ENCODE peak calls at places on chromosomes 13 and 19, in four cellular contexts. W, C, R and X are unnamed samples.

GRCh38 chr19:52221831-52222375 is 32.1 kb downstream of the PPP2R1A start:
- DNase-seq in C (no peak), R (no peak), W (no peak), X (no peak)

GRCh38 chr19:57068921-57069697 is 50.7 kb upstream of the USP29 start:
- DNase-seq in R (no peak), W (no peak), C (no peak), X (no peak)

GRCh38 chr19:33796164-33797100 is at the start of gene KCTD15:
- DNase-seq in R (no peak), C (no peak), W (no peak), X (peak; percentile 77)

GRCh38 chr13:98443329-98443728 is 133.6 kb downstream of the STK24 start:
- DNase-seq in C (no peak), W (no peak), R (no peak), X (no peak)

GRCh38 chr19:1295169-1296012 is 9.7 kb downstream of the EFNA2 start:
- DNase-seq in R (no peak), W (no peak), C (no peak), X (peak; percentile 56)

GRCh38 chr13:39107484-39108040 is 69.3 kb downstream of the NHLRC3 start:
- DNase-seq in W (no peak), R (no peak), C (no peak), X (no peak)

GRCh38 chr19:39112338-39112890 is 13.2 kb upstream of the PAK4 start:
- DNase-seq in W (peak; percentile 99), R (no peak), C (no peak), X (no peak)

GRCh38 chr19:42350417-42350816 is 25.0 kb downstream of the MEGF8 start:
- DNase-seq in C (no peak), R (no peak), W (no peak), X (no peak)

GRCh38 chr19:19115954-19116353 is 22.3 kb downstream of the TMEM161A start:
- DNase-seq in R (no peak), C (no peak), W (no peak), X (no peak)

GRCh38 chr19:661427-662196 is 1.4 kb downstream of the RNF126 start:
- DNase-seq in R (peak; percentile 90), W (no peak), C (no peak), X (peak; percentile 55)

GRCh38 chr13:79780240-79780639 is 299.3 kb downstream of the NDFIP2 start:
- DNase-seq in W (no peak), R (no peak), C (no peak), X (no peak)

GRCh38 chr19:39971380-39971841 is 446 bp downstream of the PSMC4 start:
- DNase-seq in C (no peak), W (no peak), R (no peak), X (peak; percentile 82)

GRCh38 chr19:31349160-31349881 is at the start of gene TSHZ3:
- DNase-seq in C (peak; percentile 72), W (peak; percentile 43), R (peak; percentile 91), X (no peak)

GRCh38 chr13:47548294-47548825 is 452.7 kb downstream of the SUCLA2 start:
- DNase-seq in W (no peak), R (no peak), C (no peak), X (no peak)

GRCh38 chr19:55088021-55088451 is 12.4 kb downstream of the EPS8L1 start:
- DNase-seq in R (no peak), C (no peak), W (no peak), X (no peak)

GRCh38 chr13:95437561-95437960 is 115.0 kb upstream of the CLDN10 start:
- DNase-seq in R (no peak), C (no peak), W (no peak), X (no peak)

GRCh38 chr19:55597493-55597892 is 1.8 kb downstream of the FIZ1 start:
- DNase-seq in R (peak; percentile 87), W (no peak), C (no peak), X (no peak)

GRCh38 chr19:18419699-18420460 is 682 bp downstream of the SSBP4 start:
- DNase-seq in C (no peak), R (peak; percentile 88), W (no peak), X (peak; percentile 77)

GRCh38 chr13:29104461-29104860 is 284.3 kb downstream of the MTUS2 start:
- DNase-seq in R (no peak), C (no peak), W (no peak), X (no peak)

GRCh38 chr19:43820098-43820860 is 6.8 kb upstream of the ZNF283 start:
- DNase-seq in W (peak; percentile 35), R (no peak), C (no peak), X (no peak)

GRCh38 chr19:3397266-3398022 is 31.1 kb downstream of the NFIC start:
- DNase-seq in C (peak; percentile 57), W (peak; percentile 43), R (no peak), X (no peak)

GRCh38 chr13:84686458-84686857 is 804.2 kb upstream of the SLITRK1 start:
- DNase-seq in C (no peak), R (no peak), W (no peak), X (no peak)

GRCh38 chr13:99978781-99979452 is 2.7 kb upstream of the ZIC2 start:
- DNase-seq in W (no peak), C (no peak), R (no peak), X (no peak)

GRCh38 chr19:7739801-7740659 is 7.3 kb downstream of the CD209 start:
- DNase-seq in C (no peak), W (no peak), R (no peak), X (no peak)

GRCh38 chr19:8259142-8259921 is 48.8 kb downstream of the CD320 start:
- DNase-seq in C (no peak), W (no peak), R (peak; percentile 57), X (no peak)

GRCh38 chr13:20774746-20775145 is 985 bp upstream of the EEF1AKMT1 start:
- DNase-seq in R (no peak), W (no peak), C (no peak), X (no peak)

GRCh38 chr19:46069841-46070341 is 29.1 kb upstream of the IGFL4 start:
- DNase-seq in C (no peak), R (no peak), W (no peak), X (no peak)

GRCh38 chr13:68056816-68057710 is 826.9 kb upstream of the PCDH9 start:
- DNase-seq in W (peak; percentile 1), C (no peak), R (no peak), X (no peak)

GRCh38 chr19:45587873-45588272 is 3.3 kb upstream of the OPA3 start:
- DNase-seq in R (no peak), W (no peak), C (no peak), X (no peak)

GRCh38 chr19:42420055-42420544 is 7.1 kb downstream of the LIPE start:
- DNase-seq in W (peak; percentile 100), C (no peak), R (peak; percentile 87), X (peak; percentile 80)

GRCh38 chr19:42032428-42032827 is 37.6 kb downstream of the GRIK5 start:
- DNase-seq in C (no peak), R (no peak), W (no peak), X (no peak)

GRCh38 chr19:6279931-6280591 is at the start of gene MLLT1:
- DNase-seq in W (peak; percentile 94), C (peak; percentile 93), R (peak; percentile 99), X (peak; percentile 98)
- TF ChIP-seq POLR2A in W (no peak), C (peak; percentile 52), R (no peak), X (no peak)

DNA sequence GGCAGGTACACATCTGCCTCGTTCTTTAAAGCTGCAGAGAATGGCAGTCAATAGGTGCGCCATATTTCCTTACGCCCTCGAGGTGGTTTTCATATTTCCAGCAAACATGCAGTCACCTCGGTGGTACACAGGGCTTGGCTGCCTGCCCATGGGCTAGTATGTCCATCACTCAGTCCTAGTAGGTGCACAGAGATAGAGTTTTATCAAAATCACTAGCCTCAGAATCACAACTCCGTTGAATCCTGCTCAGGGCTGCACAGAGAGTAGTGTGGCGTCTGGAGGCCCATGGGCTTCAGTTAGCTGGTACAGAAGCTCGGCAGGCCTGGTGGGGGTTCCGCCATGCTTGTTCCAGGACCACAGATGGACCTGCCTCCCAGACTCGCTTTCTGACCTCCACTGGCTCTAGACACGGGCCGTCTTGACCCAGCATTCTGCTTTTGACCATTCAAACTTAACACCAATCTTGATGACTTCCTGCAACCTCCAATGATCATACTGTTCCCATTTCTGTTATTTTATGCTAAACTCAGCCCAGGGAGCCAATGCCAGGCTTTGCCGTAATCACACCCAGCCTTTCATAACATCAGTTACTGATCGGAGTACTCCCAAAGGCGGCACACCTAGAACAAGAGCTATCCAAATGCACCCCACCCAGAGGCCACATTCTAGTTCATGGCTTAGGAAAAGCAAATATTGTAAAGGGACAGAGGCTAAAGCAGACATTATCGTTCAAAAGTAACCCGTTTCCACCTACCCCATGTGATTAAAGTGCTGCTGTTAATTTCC is 120.4 kb downstream of the RAB20 start:
- DNase-seq in C (no peak), R (no peak), W (no peak), X (no peak)
- TF ChIP-seq POLR2A in C (no peak), R (no peak), W (no peak), X (no peak)

GRCh38 chr19:48206402-48207093 is 36.1 kb downstream of the ZSWIM9 start:
- DNase-seq in W (no peak), C (no peak), R (no peak), X (peak; percentile 71)

GRCh38 chr19:48203227-48203793 is 32.8 kb downstream of the ZSWIM9 start:
- DNase-seq in C (no peak), W (no peak), R (no peak), X (peak; percentile 52)

GRCh38 chr19:48210005-48210404 is 39.5 kb downstream of the ZSWIM9 start:
- DNase-seq in R (no peak), W (no peak), C (no peak), X (no peak)

DNA sequence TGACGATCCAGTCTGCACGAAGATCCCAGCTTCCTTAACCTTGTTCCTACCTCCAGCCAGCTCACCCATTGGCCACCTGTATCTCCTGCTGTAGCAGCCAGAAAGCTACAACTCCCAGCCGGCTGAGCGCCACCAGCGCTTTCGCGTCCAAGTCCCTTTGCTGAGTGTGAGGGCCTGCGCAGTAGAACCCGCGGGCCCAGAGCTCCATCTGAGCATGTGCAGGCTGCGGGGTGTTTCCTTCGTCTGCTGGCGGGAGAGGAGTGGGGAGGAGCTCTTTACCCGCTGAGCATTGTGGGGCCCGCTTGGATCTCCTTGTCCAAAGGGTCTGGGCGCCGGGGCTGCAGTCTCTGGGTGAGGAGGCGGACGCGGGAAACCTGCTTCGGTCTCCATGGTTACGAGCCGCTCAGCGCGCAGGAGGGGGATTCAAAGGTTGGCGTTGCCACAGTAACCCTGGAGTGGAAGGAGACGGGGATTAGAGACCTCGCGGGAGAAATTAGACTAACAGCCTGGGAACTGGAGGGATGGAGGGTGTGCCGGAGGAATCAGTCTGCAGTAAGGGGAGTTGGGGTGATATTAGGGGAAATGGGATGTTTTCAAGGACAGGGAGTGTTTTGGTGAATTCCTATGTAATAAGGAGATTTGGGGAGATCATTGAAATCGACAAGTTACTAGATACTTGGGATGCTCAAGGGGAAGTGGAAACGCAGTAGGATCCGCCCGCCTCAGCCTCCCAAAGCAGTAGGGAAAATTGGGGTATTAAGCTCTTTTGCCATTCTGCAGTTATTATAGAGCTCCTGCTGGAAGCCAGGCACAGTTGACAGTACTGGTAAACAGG is 33.5 kb downstream of the ZSWIM9 start:
- DNase-seq in W (peak; percentile 98), C (peak; percentile 78), R (peak; percentile 97), X (peak; percentile 95)
- TF ChIP-seq POLR2A in W (peak; percentile 81), C (no peak), R (peak; percentile 5), X (peak; percentile 91)

DNA sequence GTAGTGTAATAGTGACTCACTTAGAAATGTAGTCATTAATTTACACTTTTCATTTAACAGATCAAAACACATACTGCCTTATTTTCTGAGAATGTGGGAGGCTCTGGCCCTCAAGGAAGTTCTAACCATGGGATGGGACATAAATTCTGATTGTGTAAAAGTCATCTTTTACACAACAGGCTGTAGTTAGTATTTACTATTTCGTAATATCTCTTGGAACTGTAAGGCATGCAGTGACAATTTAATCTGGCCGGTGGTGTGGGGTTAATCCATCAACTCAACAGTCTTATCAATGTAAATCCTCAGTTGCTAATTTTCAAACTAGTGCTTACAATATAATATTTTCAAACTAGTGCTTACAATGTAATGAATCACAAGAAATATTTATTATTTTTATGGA is 1599.2 kb downstream of the EFNB2 start:
- DNase-seq in R (no peak), C (no peak), W (no peak), X (no peak)
- TF ChIP-seq POLR2A in R (no peak), C (no peak), W (no peak), X (no peak)

GRCh38 chr13:113041821-113042335 is 63.7 kb upstream of the F7 start:
- DNase-seq in W (no peak), C (no peak), R (no peak), X (no peak)
- TF ChIP-seq POLR2A in W (no peak), C (no peak), R (no peak), X (no peak)